ENCODE peak calls at places on chromosomes 16 and 17, in four cellular contexts. D is mucosa of gallbladder, U is amygdala, E is GM12865. T is an unnamed sample.

GRCh38 chr17:67125924-67126323 is 81.6 kb downstream of the CACNG1 start:
- DNase-seq in D (no peak), U (no peak), E (no peak), T (no peak)

GRCh38 chr17:7838291-7839075 is 4.5 kb downstream of the KDM6B start:
- DNase-seq in D (no peak), U (peak), E (peak), T (no peak)

GRCh38 chr17:81423698-81424071 is 28.4 kb downstream of the BAHCC1 start:
- DNase-seq in D (no peak), U (no peak), E (no peak), T (no peak)

GRCh38 chr16:19114359-19115147 is 789 bp downstream of the ITPRIPL2 start:
- DNase-seq in D (peak), U (no peak), E (peak), T (no peak)

GRCh38 chr16:66741131-66741900 is 10.1 kb downstream of the DYNC1LI2 start:
- DNase-seq in D (peak), U (peak), E (no peak), T (no peak)

GRCh38 chr17:16407911-16408588 is 7.3 kb upstream of the TRPV2 start:
- DNase-seq in D (peak), U (peak), E (peak), T (no peak)

GRCh38 chr16:70254095-70254964 is 2.6 kb upstream of the EXOSC6 start:
- DNase-seq in D (no peak), U (no peak), E (no peak), T (no peak)

GRCh38 chr16:27424772-27425498 is 23.0 kb downstream of the IL21R start:
- DNase-seq in D (peak), U (no peak), E (no peak), T (no peak)